ENCODE peak calls at places on chromosomes 1 and 21, in nine cellular contexts. G is GM23248; D is lower lobe of right lung; O is body of pancreas; M is psoas muscle; H is right lobe of liver; T is pancreas; C is SK-N-SH; A is naive thymus-derived CD4-positive, alpha-beta T cell. R is an unnamed sample.

GRCh38 chr1:3899776-3900149 is 309 bp downstream of the C1orf174 start:
- DNase-seq in C (peak; percentile 73), D (no peak), M (no peak), G (no peak), H (peak; percentile 45), A (no peak), T (no peak), O (no peak), R (no peak)

GRCh38 chr1:178960781-178961180 is 64.9 kb upstream of the FAM20B start:
- DNase-seq in G (no peak), D (no peak), H (no peak), A (no peak), O (no peak), C (no peak), M (no peak), T (no peak), R (no peak)

GRCh38 chr1:232457607-232458006 is 172.3 kb downstream of the SIPA1L2 start:
- DNase-seq in C (no peak), H (no peak), A (no peak), O (no peak), D (no peak), T (no peak), M (no peak), G (no peak), R (no peak)

GRCh38 chr1:100539836-100540536 is 2.0 kb downstream of the GPR88 start:
- DNase-seq in M (no peak), O (peak; percentile 23), G (peak; percentile 55), T (peak; percentile 26), H (peak; percentile 49), A (no peak), D (peak; percentile 52), C (peak; percentile 77), R (no peak)

GRCh38 chr21:45981154-45981606 is 390 bp upstream of the COL6A1 start:
- DNase-seq in D (peak; percentile 70), M (peak; percentile 92), O (peak; percentile 75), H (peak; percentile 73), A (peak; percentile 36), C (peak; percentile 91), G (peak; percentile 93), T (peak; percentile 78), R (peak; percentile 69)

GRCh38 chr1:147545133-147545532 is 3.8 kb downstream of the BCL9 start:
- DNase-seq in C (no peak), A (peak; percentile 86), H (no peak), D (peak; percentile 80), O (peak; percentile 10), M (peak; percentile 67), T (no peak), G (peak; percentile 83), R (no peak)

GRCh38 chr1:37076168-37076567 is 41.9 kb upstream of the GRIK3 start:
- DNase-seq in A (no peak), C (no peak), O (no peak), H (no peak), G (no peak), M (no peak), T (no peak), D (no peak), R (no peak)

GRCh38 chr21:35223480-35224156 is 174.5 kb upstream of the RUNX1 start:
- DNase-seq in D (no peak), C (no peak), G (no peak), M (no peak), T (no peak), O (no peak), H (no peak), A (no peak), R (no peak)

GRCh38 chr1:45306319-45306718 is 20.4 kb upstream of the HPDL start:
- DNase-seq in H (no peak), D (no peak), A (no peak), M (no peak), O (no peak), G (peak; percentile 67), C (no peak), T (no peak), R (no peak)

GRCh38 chr1:5500541-5500940 is 491.7 kb downstream of the NPHP4 start:
- DNase-seq in T (no peak), G (no peak), H (no peak), M (no peak), O (no peak), D (no peak), A (no peak), C (no peak), R (no peak)
- H3K9me3 ChIP-seq in T (no peaks in the 10 kb centered on the region), G (no peaks in the 10 kb centered on the region), H (no peaks in the 10 kb centered on the region), M (no peaks in the 10 kb centered on the region), O (no peaks in the 10 kb centered on the region), D (no peaks in the 10 kb centered on the region), A (no peaks in the 10 kb centered on the region), C (no peaks in the 10 kb centered on the region), R (peaks cover 9% of the 10 kb centered on the region)

GRCh38 chr1:185311589-185312225 is 5.3 kb downstream of the IVNS1ABP start:
- DNase-seq in G (peak; percentile 8), D (no peak), T (no peak), C (no peak), M (no peak), H (no peak), A (no peak), O (no peak), R (no peak)

GRCh38 chr1:185315364-185316108 is 1.5 kb downstream of the IVNS1ABP start:
- DNase-seq in D (no peak), O (peak; percentile 74), A (no peak), T (no peak), G (peak; percentile 46), M (no peak), C (no peak), H (peak; percentile 49), R (no peak)

GRCh38 chr1:185312361-185312760 is 4.7 kb downstream of the IVNS1ABP start:
- DNase-seq in C (no peak), G (no peak), O (no peak), T (no peak), D (no peak), A (no peak), H (no peak), M (no peak), R (no peak)

GRCh38 chr1:185316163-185317033 is 645 bp downstream of the IVNS1ABP start:
- DNase-seq in C (peak; percentile 93), M (peak; percentile 96), D (peak; percentile 95), O (peak; percentile 93), G (peak; percentile 90), H (peak; percentile 97), A (peak; percentile 79), T (peak; percentile 92), R (peak; percentile 90)

GRCh38 chr1:185314416-185314815 is 2.6 kb downstream of the IVNS1ABP start:
- DNase-seq in M (no peak), H (no peak), O (no peak), T (no peak), C (no peak), D (no peak), G (peak; percentile 51), A (no peak), R (no peak)
- H3K4me3 ChIP-seq in M (peak overlapping the region; percentile 92), H (peak overlapping the region; percentile 91), O (no peak overlapping the region), T (peak overlapping the region; percentile 91), C (peak overlapping the region; percentile 98), D (peak overlapping the region; percentile 78), G (peak overlapping the region; percentile 84), A (peak overlapping the region; percentile 95), R (no peak overlapping the region)

GRCh38 chr1:207282496-207283380 is 38.7 kb upstream of the CD55 start:
- DNase-seq in O (no peak), M (no peak), H (no peak), D (no peak), G (no peak), C (no peak), A (peak; percentile 22), T (no peak), R (no peak)

GRCh38 chr1:207284209-207284892 is 37.1 kb upstream of the CD55 start:
- DNase-seq in A (no peak), C (no peak), G (no peak), H (no peak), D (no peak), T (no peak), M (no peak), O (no peak), R (no peak)

GRCh38 chr1:207282049-207282448 is 39.4 kb upstream of the CD55 start:
- DNase-seq in G (peak; percentile 28), M (no peak), O (no peak), A (no peak), D (no peak), C (no peak), T (no peak), H (no peak), R (no peak)

GRCh38 chr1:207286747-207287528 is 34.5 kb upstream of the CD55 start:
- DNase-seq in O (no peak), D (no peak), M (no peak), T (no peak), A (no peak), C (no peak), H (no peak), G (peak; percentile 28), R (no peak)

GRCh38 chr1:207283421-207283820 is 38.1 kb upstream of the CD55 start:
- DNase-seq in A (no peak), G (no peak), M (no peak), H (no peak), O (no peak), T (no peak), D (no peak), C (no peak), R (no peak)
- H3K27ac ChIP-seq in A (peak overlapping the region; percentile 14), G (no peak overlapping the region), M (no peak overlapping the region), H (no peak overlapping the region), O (no peak overlapping the region), T (no peak overlapping the region), D (no peak overlapping the region), C (no peak overlapping the region), R (no peak overlapping the region)

GRCh38 chr1:48442864-48443619 is 29.0 kb downstream of the SPATA6 start:
- DNase-seq in A (no peak), O (no peak), H (no peak), T (no peak), M (no peak), G (no peak), D (no peak), C (no peak), R (no peak)
- H3K9me3 ChIP-seq in A (no peaks in the 10 kb centered on the region), O (no peaks in the 10 kb centered on the region), H (no peaks in the 10 kb centered on the region), T (no peaks in the 10 kb centered on the region), M (no peaks in the 10 kb centered on the region), G (no peaks in the 10 kb centered on the region), D (no peaks in the 10 kb centered on the region), C (no peaks in the 10 kb centered on the region), R (no peaks in the 10 kb centered on the region)